ENCODE peak calls at places on chromosomes 11 and 22, in nine cellular contexts. Z is right lobe of liver, M is AG04450, I is astrocyte, X is A549, V is astrocyte of the cerebellum, Y is thoracic aorta, H is GM23338, N is colonic mucosa. Q is an unnamed sample.

GRCh38 chr11:69122642-69123431 is 32.9 kb upstream of the SMIM38 start:
- DNase-seq in Z (no peak), X (peak), Y (peak), H (peak), N (peak), V (peak), I (peak), M (peak), Q (peak)

GRCh38 chr22:30905696-30906341 is 62.8 kb downstream of the MORC2 start:
- DNase-seq in V (no peak), M (no peak), X (no peak), Z (no peak), N (no peak), Y (no peak), I (no peak), H (peak), Q (no peak)

GRCh38 chr11:122804796-122805195 is 33.5 kb upstream of the CRTAM start:
- DNase-seq in I (no peak), Z (no peak), Y (no peak), N (no peak), H (no peak), V (no peak), M (no peak), X (no peak), Q (no peak)

GRCh38 chr11:1229471-1230120 is 6.7 kb downstream of the MUC5B start:
- DNase-seq in H (no peak), Z (peak), N (peak), Y (no peak), V (no peak), I (no peak), X (no peak), M (no peak), Q (no peak)

GRCh38 chr11:130071211-130071712 is 1.6 kb downstream of the APLP2 start:
- DNase-seq in H (no peak), Y (no peak), X (peak), I (peak), M (no peak), N (no peak), Z (no peak), V (no peak), Q (no peak)

GRCh38 chr11:3095712-3096361 is 38.6 kb upstream of the CARS1 start:
- DNase-seq in H (no peak), I (peak), Y (no peak), X (peak), Z (no peak), V (peak), M (peak), N (no peak), Q (peak)

GRCh38 chr11:75570559-75571139 is 8.6 kb downstream of the SERPINH1 start:
- DNase-seq in M (no peak), X (no peak), N (no peak), Y (no peak), V (no peak), H (no peak), I (no peak), Z (no peak), Q (no peak)

GRCh38 chr22:48635825-48636224 is 1191.8 kb downstream of the BRD1 start:
- DNase-seq in V (no peak), M (no peak), X (no peak), Z (peak), H (no peak), I (no peak), Y (no peak), N (no peak), Q (no peak)

GRCh38 chr11:100777118-100777517 is 90.0 kb downstream of the ARHGAP42 start:
- DNase-seq in V (no peak), M (no peak), Y (no peak), Z (no peak), N (no peak), X (peak), H (no peak), I (no peak), Q (no peak)

GRCh38 chr11:71199226-71199815 is 53.1 kb downstream of the SHANK2 start:
- DNase-seq in H (no peak), M (no peak), N (no peak), Y (no peak), X (no peak), Z (no peak), V (no peak), I (no peak), Q (no peak)

GRCh38 chr11:68206211-68206610 is 6.9 kb downstream of the KMT5B start:
- DNase-seq in N (no peak), Y (no peak), I (peak), Z (no peak), V (peak), M (no peak), X (peak), H (peak), Q (peak)

GRCh38 chr11:13174090-13174489 is 103.5 kb upstream of the BMAL1 start:
- DNase-seq in Z (no peak), H (no peak), M (no peak), Y (no peak), I (peak), N (no peak), V (no peak), X (no peak), Q (no peak)

GRCh38 chr11:34274712-34275398 is 83.0 kb downstream of the ABTB2 start:
- DNase-seq in Z (peak), V (peak), H (no peak), N (peak), M (peak), I (peak), X (peak), Y (peak), Q (peak)

GRCh38 chr22:41780714-41781507 is 19.6 kb upstream of the CCDC134 start:
- DNase-seq in N (peak), V (no peak), X (no peak), I (peak), H (peak), M (no peak), Y (peak), Z (peak), Q (no peak)

GRCh38 chr22:38423512-38424503 is 31.2 kb downstream of the KCNJ4 start:
- DNase-seq in Z (no peak), I (no peak), V (no peak), X (no peak), H (no peak), N (peak), Y (no peak), M (no peak), Q (no peak)

GRCh38 chr11:17604201-17604912 is 57.3 kb downstream of the OTOG start:
- DNase-seq in Y (no peak), V (no peak), H (no peak), I (no peak), X (no peak), M (no peak), Z (no peak), N (no peak), Q (no peak)

GRCh38 chr22:19577422-19577966 is 53.3 kb upstream of the CLDN5 start:
- DNase-seq in X (no peak), N (no peak), Z (no peak), I (no peak), Y (no peak), V (no peak), H (peak), M (no peak), Q (no peak)

GRCh38 chr11:75582935-75583709 is 21.1 kb downstream of the SERPINH1 start:
- DNase-seq in X (peak), V (peak), M (no peak), I (peak), H (peak), N (peak), Y (no peak), Z (peak), Q (no peak)

GRCh38 chr11:61725632-61726280 is 26.7 kb upstream of the MYRF start:
- DNase-seq in V (peak), N (no peak), Y (no peak), Z (no peak), M (no peak), I (peak), X (no peak), H (no peak), Q (no peak)

GRCh38 chr11:33272338-33273107 is 15.3 kb downstream of the HIPK3 start:
- DNase-seq in Z (no peak), Y (no peak), I (no peak), N (no peak), V (no peak), M (no peak), X (no peak), H (no peak), Q (no peak)

GRCh38 chr11:21552910-21553309 is 640.0 kb upstream of the ANO5 start:
- DNase-seq in Y (no peak), M (no peak), N (no peak), I (no peak), X (no peak), V (peak), Z (no peak), H (no peak), Q (no peak)

GRCh38 chr11:119370486-119371046 is 10.9 kb downstream of the USP2 start:
- DNase-seq in V (no peak), H (no peak), Z (peak), X (no peak), I (no peak), M (no peak), N (peak), Y (no peak), Q (no peak)

GRCh38 chr11:130077671-130078468 is 8.2 kb downstream of the APLP2 start:
- DNase-seq in Z (no peak), I (no peak), N (no peak), H (no peak), M (no peak), Y (no peak), X (no peak), V (no peak), Q (no peak)

GRCh38 chr22:23242473-23243001 is 62.2 kb downstream of the BCR start:
- DNase-seq in H (peak), X (no peak), N (no peak), M (no peak), V (no peak), Y (no peak), I (peak), Z (no peak), Q (no peak)

GRCh38 chr11:17230867-17231851 is 23.4 kb upstream of the PIK3C2A start:
- DNase-seq in N (no peak), H (no peak), M (no peak), Y (no peak), X (no peak), V (no peak), Z (no peak), I (no peak), Q (no peak)

GRCh38 chr11:11708256-11708655 is 86.5 kb upstream of the GALNT18 start:
- DNase-seq in X (no peak), M (no peak), I (no peak), Y (no peak), H (no peak), N (no peak), Z (no peak), V (no peak), Q (no peak)

GRCh38 chr22:17920145-17920605 is 104.2 kb downstream of the MICAL3 start:
- DNase-seq in M (no peak), I (peak), V (no peak), Y (no peak), N (peak), H (peak), X (no peak), Z (no peak), Q (no peak)

GRCh38 chr22:49007013-49007653 is 820.5 kb downstream of the BRD1 start:
- DNase-seq in X (no peak), V (no peak), Z (no peak), H (no peak), N (peak), Y (no peak), I (no peak), M (no peak), Q (no peak)

GRCh38 chr22:19005905-19006304 is 69.8 kb upstream of the PRODH start:
- DNase-seq in Y (no peak), Z (no peak), X (no peak), V (no peak), I (no peak), M (no peak), N (no peak), H (no peak), Q (no peak)

GRCh38 chr22:45218974-45219373 is 21.7 kb downstream of the KIAA0930 start:
- DNase-seq in Y (no peak), N (no peak), X (no peak), H (no peak), Z (no peak), I (no peak), V (no peak), M (no peak), Q (no peak)

GRCh38 chr11:71476031-71476430 is 23.0 kb downstream of the NADSYN1 start:
- DNase-seq in Y (no peak), V (no peak), Z (peak), H (no peak), X (no peak), N (no peak), I (no peak), M (no peak), Q (no peak)

GRCh38 chr11:77174559-77174958 is 46.5 kb downstream of the MYO7A start:
- DNase-seq in V (no peak), Y (no peak), I (no peak), X (no peak), Z (peak), N (no peak), M (no peak), H (no peak), Q (no peak)

GRCh38 chr11:6111635-6112034 is 4.2 kb downstream of the OR56B4 start:
- DNase-seq in M (no peak), V (no peak), H (no peak), Y (no peak), X (no peak), I (no peak), N (no peak), Z (no peak), Q (no peak)

GRCh38 chr22:22911327-22912134 is 23.9 kb downstream of the IGLL5 start:
- DNase-seq in H (no peak), I (no peak), X (no peak), N (no peak), Z (peak), M (no peak), V (no peak), Y (no peak), Q (no peak)

GRCh38 chr11:75155570-75156422 is 4.9 kb downstream of the SLCO2B1 start:
- DNase-seq in Y (no peak), H (no peak), N (peak), M (no peak), X (no peak), Z (no peak), V (no peak), I (no peak), Q (no peak)

GRCh38 chr11:118641463-118642019 is 34.1 kb downstream of the PHLDB1 start:
- DNase-seq in I (no peak), H (no peak), M (no peak), Y (no peak), N (peak), Z (no peak), X (no peak), V (no peak), Q (no peak)

GRCh38 chr11:127843483-127844396 is 743.6 kb downstream of the ETS1 start:
- DNase-seq in H (peak), X (peak), N (peak), V (peak), Y (peak), Z (peak), M (peak), I (peak), Q (peak)

GRCh38 chr11:63641727-63642126 is 27.5 kb upstream of the PLAAT3 start:
- DNase-seq in M (no peak), H (no peak), Y (no peak), Z (no peak), X (no peak), I (peak), N (no peak), V (peak), Q (no peak)

GRCh38 chr22:50115693-50116092 is 25.9 kb downstream of the MOV10L1 start:
- DNase-seq in N (no peak), M (no peak), I (peak), V (no peak), Z (no peak), Y (no peak), H (no peak), X (no peak), Q (no peak)

GRCh38 chr22:29207231-29207550 is 1.5 kb downstream of the EMID1 start:
- DNase-seq in I (no peak), N (no peak), V (no peak), Z (no peak), X (no peak), Y (no peak), M (no peak), H (no peak), Q (no peak)

GRCh38 chr11:121672630-121673487 is 220.1 kb upstream of the SORL1-AS1 start:
- DNase-seq in I (no peak), Z (no peak), N (no peak), H (no peak), M (no peak), Y (no peak), V (no peak), X (no peak), Q (no peak)
- H3K4me3 ChIP-seq in I (no peak), Z (no peak), N (no peak), H (no peak), M (no peak), Y (peak), V (no peak), X (no peak), Q (no peak)

DNA sequence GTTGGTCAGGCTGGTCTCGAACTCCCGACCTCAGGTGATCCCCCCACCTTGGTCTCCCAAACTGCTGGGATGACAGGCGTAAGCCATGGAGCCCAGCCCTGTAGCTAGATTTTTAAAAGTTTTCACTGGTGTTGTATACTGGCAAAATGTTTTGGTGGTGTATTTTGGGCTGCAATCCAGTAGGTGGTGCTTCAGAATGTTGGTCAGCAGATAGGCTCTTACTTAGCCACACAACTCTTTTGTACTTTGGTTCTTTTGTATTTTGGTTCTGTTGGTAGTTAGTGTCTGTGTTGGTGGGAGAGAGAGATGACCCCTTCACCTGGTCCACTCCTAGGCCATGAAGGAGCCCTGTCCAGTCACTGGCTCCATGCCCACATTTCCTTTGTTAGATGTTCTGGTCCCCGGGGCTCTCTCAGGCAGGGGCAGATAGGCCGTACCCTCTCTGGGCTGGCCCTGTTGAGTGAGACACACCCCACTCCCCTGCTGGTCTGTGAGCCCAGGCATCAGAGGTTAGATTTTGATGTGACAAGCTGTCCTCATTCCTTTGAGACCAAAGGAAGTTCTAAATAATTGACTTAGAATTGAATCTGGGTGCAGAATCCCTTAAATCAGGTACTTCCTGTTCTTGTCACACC is 123.8 kb downstream of the DDX10 start:
- DNase-seq in H (peak), Y (no peak), X (no peak), N (no peak), M (no peak), V (peak), I (peak), Z (no peak), Q (peak)
- TF ChIP-seq CTCF in H (peak), Y (no peak), X (peak), N (no peak), M (peak), V (peak), I (peak), Z (no peak), Q (peak)

GRCh38 chr22:39528681-39529486 is 3.7 kb downstream of the RPS19BP1 start:
- DNase-seq in H (peak), Z (peak), V (peak), I (peak), N (peak), X (peak), M (peak), Y (peak), Q (peak)

GRCh38 chr22:39527481-39527961 is 5.0 kb downstream of the RPS19BP1 start:
- DNase-seq in H (peak), I (no peak), V (no peak), Z (peak), N (peak), Y (no peak), X (no peak), M (no peak), Q (no peak)

GRCh38 chr22:39526736-39527171 is 5.8 kb downstream of the RPS19BP1 start:
- DNase-seq in H (no peak), I (no peak), V (no peak), N (no peak), Z (peak), X (no peak), Y (no peak), M (no peak), Q (no peak)

GRCh38 chr22:39529487-39529851 is 3.1 kb downstream of the RPS19BP1 start:
- DNase-seq in Z (peak), Y (no peak), H (no peak), X (no peak), V (no peak), I (no peak), M (no peak), N (peak), Q (no peak)

GRCh38 chr22:39528080-39528661 is 4.4 kb downstream of the RPS19BP1 start:
- DNase-seq in X (no peak), I (no peak), Z (peak), H (no peak), V (no peak), M (no peak), Y (no peak), N (no peak), Q (no peak)
- H3K4me3 ChIP-seq in X (no peak), I (no peak), Z (no peak), H (no peak), V (no peak), M (no peak), Y (peak), N (peak), Q (peak)

DNA sequence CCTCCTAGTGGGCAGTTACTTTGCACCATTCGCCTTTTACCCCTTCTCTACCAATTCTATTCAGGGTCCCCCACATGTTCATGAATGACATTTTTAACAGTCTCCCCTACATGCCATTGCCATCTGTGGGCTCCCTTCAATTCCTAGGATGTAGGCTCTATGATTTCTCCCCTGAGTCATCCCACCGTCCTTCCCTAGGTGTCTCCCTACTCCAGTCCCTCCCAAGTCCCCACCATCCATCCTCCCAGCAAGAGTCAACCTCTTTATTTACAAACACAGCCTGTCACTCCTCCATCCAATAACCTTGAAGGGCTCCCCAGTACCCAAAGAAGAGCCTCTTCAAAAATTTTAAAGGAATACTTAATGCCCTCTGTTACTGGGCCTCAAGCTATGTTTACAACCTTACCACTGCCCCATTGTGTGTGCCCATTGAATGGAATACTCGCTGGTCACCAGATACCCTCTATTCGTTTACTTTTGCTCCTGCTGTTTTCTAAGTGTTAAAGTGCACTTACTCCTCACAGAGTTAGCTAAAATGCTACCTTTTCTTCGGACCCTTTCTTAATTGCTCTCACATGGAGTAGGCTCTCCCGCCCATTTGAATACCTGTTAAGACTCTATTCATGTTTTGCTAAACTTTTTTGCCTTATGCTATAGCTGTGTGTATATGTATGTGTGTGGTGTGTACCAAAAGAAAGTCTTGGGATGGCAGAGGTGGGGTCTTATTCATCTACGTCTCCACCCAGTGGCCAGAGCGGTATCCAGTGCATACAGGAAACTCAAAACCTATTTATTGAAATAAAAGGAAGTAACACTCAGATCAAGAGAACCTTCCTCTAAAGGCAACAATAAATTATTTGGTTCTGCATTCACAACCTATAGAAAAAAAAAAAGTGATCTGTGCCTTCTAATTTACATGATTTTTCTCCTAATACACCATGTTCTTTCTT is 235.8 kb upstream of the CCDC90B start:
- DNase-seq in H (peak), N (no peak), V (no peak), I (no peak), Y (no peak), X (no peak), Z (no peak), M (no peak), Q (no peak)
- TF ChIP-seq CTCF in H (peak), N (no peak), V (peak), I (peak), Y (no peak), X (no peak), Z (no peak), M (peak), Q (peak)

DNA sequence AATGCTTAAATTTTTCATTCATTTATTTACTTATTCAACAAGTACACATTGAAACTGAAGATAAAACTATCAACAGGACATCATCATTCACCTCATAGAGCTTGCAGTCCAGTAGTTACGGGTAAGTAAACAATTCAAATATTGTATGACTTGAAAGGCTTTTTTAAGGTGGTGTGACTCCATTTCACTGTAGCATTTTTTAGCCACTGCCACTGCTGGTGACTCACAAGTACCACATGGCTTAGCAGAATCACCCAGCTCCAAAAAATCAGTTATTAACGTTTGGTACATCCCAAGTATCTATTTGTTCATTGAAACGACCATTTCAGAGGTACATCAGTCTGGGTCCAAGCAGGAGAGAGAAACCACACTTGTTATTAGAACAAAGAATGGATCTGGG is 427.9 kb upstream of the DDI1 start:
- DNase-seq in V (no peak), I (peak), Z (no peak), Y (no peak), M (no peak), H (no peak), X (no peak), N (no peak), Q (no peak)
- H3K4me3 ChIP-seq in V (no peak), I (no peak), Z (no peak), Y (no peak), M (no peak), H (no peak), X (no peak), N (no peak), Q (no peak)

Q was measured in HFF-Myc.